ENCODE peak calls at places on chromosomes 11 and 22, in six cellular contexts. M, I, H, J, T and Z are unnamed samples.

GRCh38 chr22:33035276-33035863 is 22.8 kb downstream of the SYN3 start:
- DNase-seq in M (no peak), I (no peak), H (no peak), J (no peak), T (no peak), Z (no peak)

GRCh38 chr11:111634981-111635705 is 32.9 kb downstream of the SIK2 start:
- DNase-seq in M (no peak), I (peak; percentile 19), H (no peak), J (peak; percentile 17), T (peak; percentile 80), Z (no peak)

GRCh38 chr11:3052109-3052479 is 5.1 kb downstream of the CARS1 start:
- DNase-seq in M (no peak), I (no peak), H (peak; percentile 19), J (no peak), T (no peak), Z (no peak)

GRCh38 chr22:17866621-17867020 is 92.4 kb upstream of the BID start:
- DNase-seq in M (no peak), I (no peak), H (no peak), J (no peak), T (no peak), Z (no peak)

GRCh38 chr11:34192481-34193401 is 87.3 kb downstream of the NAT10 start:
- DNase-seq in M (peak; percentile 78), I (peak; percentile 71), H (peak; percentile 60), J (peak; percentile 91), T (peak; percentile 95), Z (peak; percentile 88)

GRCh38 chr11:125924384-125925007 is 20.2 kb downstream of the DDX25 start:
- DNase-seq in M (no peak), I (no peak), H (no peak), J (no peak), T (no peak), Z (no peak)

GRCh38 chr11:95149659-95150294 is 60.1 kb downstream of the ENDOD1 start:
- DNase-seq in M (no peak), I (peak; percentile 50), H (peak; percentile 65), J (peak; percentile 76), T (peak; percentile 66), Z (no peak)

GRCh38 chr11:88553204-88553603 is 215.7 kb upstream of the CTSC start:
- DNase-seq in M (no peak), I (no peak), H (no peak), J (no peak), T (peak; percentile 42), Z (no peak)

DNA sequence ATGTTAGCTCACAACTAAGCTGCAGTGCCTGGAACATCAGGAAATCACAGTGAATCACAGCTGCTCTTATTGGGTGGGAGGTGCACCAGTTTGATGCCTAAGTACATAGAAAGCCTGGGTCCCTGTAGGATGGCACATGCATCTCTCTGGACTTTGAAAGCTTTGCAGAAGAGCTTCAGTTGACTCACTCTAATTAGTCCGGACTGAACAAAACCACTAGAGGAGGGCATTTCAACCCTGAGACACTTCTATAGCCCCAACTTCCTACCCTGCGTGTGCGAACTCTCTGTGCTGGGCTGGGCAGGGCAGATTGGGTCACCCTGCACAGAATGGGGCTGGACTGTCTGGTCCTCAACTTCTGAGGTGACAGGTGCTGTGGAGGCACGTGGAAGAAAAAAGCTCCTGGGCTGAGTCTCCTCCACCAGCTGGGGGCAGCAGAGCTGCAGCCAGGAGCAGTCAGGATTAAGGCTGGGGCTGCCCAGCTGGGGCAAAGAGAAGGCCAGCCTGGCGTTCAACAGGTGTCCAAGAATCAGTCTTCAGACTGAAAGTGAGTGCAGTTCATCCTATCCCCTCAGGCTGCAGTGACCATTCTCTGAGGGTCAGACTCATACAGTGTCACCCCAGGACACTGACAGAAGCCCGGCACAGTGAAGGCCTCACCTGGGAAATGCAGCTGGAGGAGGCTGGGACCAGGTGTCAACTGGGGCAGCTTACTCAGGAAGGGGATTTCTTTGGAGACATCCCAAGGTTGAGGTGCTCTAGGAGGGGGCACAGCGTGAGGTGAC is 22.1 kb downstream of the GGTLC2 start:
- DNase-seq in M (peak; percentile 8), I (no peak), H (peak; percentile 54), J (peak; percentile 65), T (no peak), Z (no peak)
- TF ChIP-seq CTCF in M (peak; percentile 59), I (peak; percentile 84), H (peak; percentile 54), J (peak; percentile 74), T (peak; percentile 29), Z (peak; percentile 72)

DNA sequence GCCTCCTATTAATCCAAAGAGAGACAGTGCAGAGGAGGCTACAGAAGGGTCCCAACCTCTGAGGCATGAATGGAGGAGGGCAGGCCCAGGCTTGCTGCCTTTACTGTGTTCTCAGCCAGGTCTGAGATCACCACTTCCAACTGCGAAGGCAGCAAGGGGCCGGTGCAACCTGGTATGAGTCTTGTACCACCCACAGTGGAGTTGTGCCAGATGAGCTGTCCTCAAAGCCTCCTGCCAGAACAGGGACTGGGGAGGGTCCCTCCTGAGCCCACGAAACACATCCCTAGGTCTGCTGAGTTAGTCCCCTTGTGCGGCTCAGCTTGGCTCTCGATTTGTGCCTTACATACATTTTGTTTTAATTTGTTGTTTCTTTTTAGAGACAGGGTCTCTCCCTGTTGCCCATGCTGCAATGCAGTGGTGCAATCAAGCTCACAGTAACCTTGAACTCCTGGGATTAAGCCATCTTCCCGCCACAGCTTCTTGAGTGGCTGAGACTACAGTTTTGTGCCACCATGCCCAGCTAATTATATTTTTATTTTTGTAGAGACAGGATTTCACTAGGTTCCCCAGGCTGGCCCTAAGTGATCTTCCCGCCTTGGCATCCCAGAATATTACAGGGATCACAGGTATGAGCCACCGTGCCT is 9.3 kb downstream of the MIF start:
- DNase-seq in M (no peak), I (no peak), H (no peak), J (no peak), T (peak; percentile 46), Z (no peak)
- H3K4me3 ChIP-seq in M (no peak overlapping the region), I (no peak overlapping the region), H (no peak overlapping the region), J (no peak overlapping the region), T (no peak overlapping the region), Z (no peak overlapping the region)

GRCh38 chr11:65421204-65422103 is 1.1 kb upstream of the NEAT1 start:
- DNase-seq in M (peak; percentile 79), I (peak; percentile 97), H (peak; percentile 97), J (peak; percentile 97), T (peak; percentile 99), Z (peak; percentile 96)
- TF ChIP-seq CTCF in M (no peak), I (no peak), H (no peak), J (no peak), T (no peak), Z (no peak)

GRCh38 chr11:18789942-18790341 is 1.7 kb downstream of the PTPN5 start:
- DNase-seq in M (no peak), I (no peak), H (no peak), J (no peak), T (no peak), Z (no peak)

GRCh38 chr11:18791175-18792065 is at the start of gene PTPN5:
- DNase-seq in M (no peak), I (no peak), H (no peak), J (no peak), T (peak; percentile 22), Z (no peak)

GRCh38 chr11:18790820-18791174 is 801 bp downstream of the PTPN5 start:
- DNase-seq in M (no peak), I (no peak), H (no peak), J (no peak), T (no peak), Z (no peak)

GRCh38 chr11:18792827-18793226 is 1.2 kb upstream of the PTPN5 start:
- DNase-seq in M (no peak), I (no peak), H (no peak), J (no peak), T (no peak), Z (no peak)

GRCh38 chr11:18792066-18792591 is 531 bp upstream of the PTPN5 start:
- DNase-seq in M (no peak), I (no peak), H (no peak), J (no peak), T (peak; percentile 4), Z (no peak)
- H3K4me3 ChIP-seq in M (peak overlapping the region; percentile 54), I (peak overlapping the region; percentile 20), H (no peak overlapping the region), J (peak overlapping the region; percentile 56), T (no peak overlapping the region), Z (no peak overlapping the region)

GRCh38 chr11:57131080-57131790 is 50.5 kb upstream of the LRRC55 start:
- DNase-seq in M (no peak), I (no peak), H (peak; percentile 21), J (peak; percentile 65), T (peak; percentile 10), Z (no peak)
- TF ChIP-seq CTCF in M (peak; percentile 39), I (peak; percentile 57), H (peak; percentile 63), J (peak; percentile 77), T (peak; percentile 52), Z (peak; percentile 55)

GRCh38 chr11:36791957-36792356 is 193.9 kb upstream of the RAG2 start:
- DNase-seq in M (no peak), I (no peak), H (no peak), J (no peak), T (no peak), Z (no peak)

GRCh38 chr11:36790450-36790849 is 192.4 kb upstream of the RAG2 start:
- DNase-seq in M (no peak), I (no peak), H (no peak), J (no peak), T (no peak), Z (no peak)

GRCh38 chr11:36793542-36793926 is 195.5 kb upstream of the RAG2 start:
- DNase-seq in M (no peak), I (no peak), H (no peak), J (peak; percentile 17), T (no peak), Z (no peak)

GRCh38 chr11:36792870-36793541 is 195.0 kb upstream of the RAG2 start:
- DNase-seq in M (no peak), I (no peak), H (no peak), J (no peak), T (no peak), Z (no peak)
- H3K4me3 ChIP-seq in M (no peak overlapping the region), I (no peak overlapping the region), H (no peak overlapping the region), J (no peak overlapping the region), T (peak overlapping the region; percentile 16), Z (no peak overlapping the region)

GRCh38 chr11:119481021-119481666 is 58.2 kb upstream of the THY1 start:
- DNase-seq in M (peak; percentile 84), I (peak; percentile 38), H (peak; percentile 87), J (peak; percentile 99), T (peak; percentile 89), Z (peak; percentile 44)
- TF ChIP-seq CTCF in M (peak; percentile 85), I (peak; percentile 99), H (peak; percentile 96), J (peak; percentile 99), T (peak; percentile 95), Z (peak; percentile 98)

DNA sequence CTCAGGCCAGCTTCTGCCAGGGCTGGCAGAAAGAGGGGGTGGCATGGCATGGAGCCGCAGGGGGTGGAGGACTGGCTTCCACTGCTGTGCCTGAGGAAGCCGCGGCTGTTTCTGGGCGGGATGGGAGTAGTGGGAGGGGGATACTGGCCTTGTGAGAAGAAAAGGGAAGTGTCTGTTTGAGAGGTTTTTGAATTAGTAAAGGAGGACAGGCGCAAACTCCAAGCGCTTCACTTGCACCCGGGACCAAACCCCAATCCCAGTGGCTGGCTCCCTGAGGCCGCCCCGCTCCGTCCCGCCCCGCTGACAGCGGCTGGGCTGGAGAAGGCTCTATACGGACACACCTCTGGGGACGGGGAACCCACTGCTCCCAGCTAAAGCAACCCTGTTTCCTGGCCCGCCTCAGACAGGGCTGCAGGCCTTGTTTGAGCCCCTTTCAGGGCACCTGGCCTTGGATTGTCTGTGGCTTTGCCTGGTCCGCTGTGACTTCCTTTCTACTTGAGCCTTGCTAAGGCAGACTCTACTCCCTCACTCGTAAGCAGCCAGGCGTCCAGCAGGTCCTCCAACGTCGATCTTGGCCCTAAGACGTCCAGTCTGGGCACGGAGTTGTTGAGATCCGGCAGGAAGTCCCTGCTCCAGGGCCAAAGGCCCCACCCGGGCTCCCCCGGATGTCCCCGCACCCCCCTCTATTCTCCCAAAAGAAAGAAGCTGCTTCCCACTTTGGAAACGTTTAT is 2.2 kb downstream of the APOA1 start:
- DNase-seq in M (no peak), I (no peak), H (no peak), J (no peak), T (no peak), Z (no peak)
- H3K4me3 ChIP-seq in M (peak overlapping the region; percentile 27), I (no peak overlapping the region), H (no peak overlapping the region), J (peak overlapping the region; percentile 63), T (no peak overlapping the region), Z (no peak overlapping the region)